ENCODE peak calls at places on chromosomes 5 and 9, in five cellular contexts. Y, R, V, G and Q are unnamed samples.

GRCh38 chr5:64971538-64971937 is 202.8 kb downstream of the CWC27 start:
- DNase-seq in Y (no peak), R (no peak), V (peak), G (peak), Q (no peak)

GRCh38 chr5:74285876-74286275 is 354.7 kb downstream of the ENC1 start:
- DNase-seq in Y (no peak), R (no peak), V (no peak), G (no peak), Q (no peak)

GRCh38 chr9:115164511-115164974 is 46.6 kb upstream of the TNC start:
- DNase-seq in Y (no peak), R (peak), V (no peak), G (peak), Q (peak)

GRCh38 chr5:169805527-169805934 is 168.5 kb downstream of the DOCK2 start:
- DNase-seq in Y (no peak), R (no peak), V (no peak), G (peak), Q (no peak)

GRCh38 chr5:160260881-160261815 is 31.8 kb downstream of the FABP6 start:
- DNase-seq in Y (peak), R (peak), V (no peak), G (peak), Q (no peak)

GRCh38 chr5:6448622-6449464 is at the start of gene UBE2QL1:
- DNase-seq in Y (peak), R (no peak), V (no peak), G (no peak), Q (no peak)

GRCh38 chr5:127406326-127407121 is 110.9 kb upstream of the PRRC1 start:
- DNase-seq in Y (no peak), R (no peak), V (no peak), G (no peak), Q (no peak)

GRCh38 chr9:81656004-81656403 is 33.3 kb downstream of the TLE1 start:
- DNase-seq in Y (peak), R (no peak), V (no peak), G (no peak), Q (peak)

GRCh38 chr9:137458194-137459146 is 664 bp downstream of the NSMF start:
- DNase-seq in Y (peak), R (peak), V (no peak), G (no peak), Q (peak)

GRCh38 chr5:9467199-9468069 is 78.4 kb downstream of the SEMA5A start:
- DNase-seq in Y (no peak), R (peak), V (no peak), G (no peak), Q (no peak)

GRCh38 chr5:80139573-80139972 is 104.4 kb downstream of the THBS4 start:
- DNase-seq in Y (no peak), R (no peak), V (no peak), G (no peak), Q (no peak)

GRCh38 chr9:109483771-109484442 is 14.2 kb downstream of the PTPN3 start:
- DNase-seq in Y (no peak), R (no peak), V (no peak), G (no peak), Q (no peak)

GRCh38 chr5:151092750-151093149 is 11.9 kb upstream of the TNIP1 start:
- DNase-seq in Y (no peak), R (no peak), V (no peak), G (peak), Q (no peak)

GRCh38 chr9:133428579-133429215 is 6.5 kb downstream of the ADAMTS13 start:
- DNase-seq in Y (peak), R (no peak), V (no peak), G (no peak), Q (peak)

GRCh38 chr5:7881816-7882215 is 12.9 kb downstream of the MTRR start:
- DNase-seq in Y (no peak), R (no peak), V (no peak), G (no peak), Q (no peak)

GRCh38 chr5:177035982-177036381 is 13.5 kb downstream of the ZNF346 start:
- DNase-seq in Y (no peak), R (no peak), V (no peak), G (no peak), Q (no peak)

GRCh38 chr9:16290169-16290568 is 580.3 kb downstream of the BNC2 start:
- DNase-seq in Y (no peak), R (no peak), V (no peak), G (no peak), Q (no peak)

GRCh38 chr9:127122176-127123151 is at the start of gene ANGPTL2:
- DNase-seq in Y (peak), R (peak), V (peak), G (peak), Q (peak)

GRCh38 chr9:127898433-127899199 is 787 bp downstream of the ST6GALNAC6 start:
- DNase-seq in Y (peak), R (peak), V (peak), G (peak), Q (peak)

GRCh38 chr5:34490501-34491250 is 165.5 kb upstream of the RAI14 start:
- DNase-seq in Y (no peak), R (no peak), V (no peak), G (no peak), Q (no peak)

GRCh38 chr9:132114102-132114707 is 34.5 kb upstream of the MED27 start:
- DNase-seq in Y (peak), R (peak), V (peak), G (peak), Q (peak)

GRCh38 chr5:100517301-100517974 is 17.7 kb upstream of the FAM174A start:
- DNase-seq in Y (peak), R (no peak), V (no peak), G (no peak), Q (no peak)

GRCh38 chr9:2676466-2676865 is 40.8 kb upstream of the KCNV2 start:
- DNase-seq in Y (no peak), R (no peak), V (no peak), G (no peak), Q (peak)

GRCh38 chr5:177545487-177546261 is 8.7 kb downstream of the FAM193B start:
- DNase-seq in Y (peak), R (no peak), V (peak), G (peak), Q (peak)

GRCh38 chr5:103178167-103178566 is 58.1 kb downstream of the PPIP5K2 start:
- DNase-seq in Y (no peak), R (no peak), V (no peak), G (no peak), Q (no peak)

GRCh38 chr9:135747311-135747710 is 45.3 kb downstream of the KCNT1 start:
- DNase-seq in Y (no peak), R (no peak), V (no peak), G (no peak), Q (no peak)

GRCh38 chr5:59332236-59332973 is 561.1 kb downstream of the PDE4D start:
- DNase-seq in Y (no peak), R (no peak), V (no peak), G (no peak), Q (no peak)

GRCh38 chr5:158162479-158162878 is 303.5 kb upstream of the CLINT1 start:
- DNase-seq in Y (peak), R (no peak), V (no peak), G (no peak), Q (no peak)

GRCh38 chr5:116360008-116360853 is 214.4 kb downstream of the SEMA6A start:
- DNase-seq in Y (peak), R (no peak), V (no peak), G (no peak), Q (no peak)

GRCh38 chr9:7273575-7273974 is 515.8 kb downstream of the KDM4C start:
- DNase-seq in Y (no peak), R (no peak), V (no peak), G (peak), Q (peak)

GRCh38 chr9:137493163-137494103 is 34.3 kb upstream of the NSMF start:
- DNase-seq in Y (no peak), R (peak), V (no peak), G (no peak), Q (no peak)

GRCh38 chr9:137959641-137960411 is 82.2 kb downstream of the CACNA1B start:
- DNase-seq in Y (no peak), R (no peak), V (no peak), G (no peak), Q (no peak)

GRCh38 chr9:124768778-124769350 is 2.2 kb downstream of the NR6A1 start:
- DNase-seq in Y (no peak), R (no peak), V (no peak), G (no peak), Q (no peak)

GRCh38 chr5:79612667-79613190 is 488 bp downstream of the TENT2 start:
- DNase-seq in Y (no peak), R (no peak), V (no peak), G (no peak), Q (no peak)

GRCh38 chr5:3004361-3005080 is 253.0 kb upstream of the IRX2 start:
- DNase-seq in Y (no peak), R (no peak), V (no peak), G (no peak), Q (no peak)

GRCh38 chr9:112120471-112120925 is 54.6 kb downstream of the SUSD1 start:
- DNase-seq in Y (no peak), R (no peak), V (no peak), G (no peak), Q (peak)

GRCh38 chr5:66230551-66230950 is 86.5 kb downstream of the SREK1 start:
- DNase-seq in Y (no peak), R (no peak), V (no peak), G (no peak), Q (no peak)

DNA sequence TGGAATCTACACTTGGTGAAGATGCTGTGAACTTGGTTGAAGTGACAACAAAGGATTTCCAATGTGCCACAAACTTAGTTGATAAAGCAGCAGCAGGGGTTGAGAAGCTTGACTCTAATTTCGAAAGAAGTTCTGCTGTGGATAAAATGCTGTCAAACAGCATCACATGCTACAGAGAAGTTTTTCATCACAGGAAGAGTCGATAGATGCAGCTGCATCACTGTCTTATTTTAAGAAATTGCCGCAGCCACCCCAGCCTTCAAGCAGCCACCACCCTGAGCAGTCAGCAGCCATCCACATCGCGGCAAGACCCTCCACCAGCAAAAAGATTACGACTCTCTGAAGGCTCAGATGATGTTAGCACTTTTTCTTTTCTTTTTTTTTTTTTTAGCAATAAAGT is 78.6 kb downstream of the TRIO start:
- DNase-seq in Y (no peak), R (no peak), V (no peak), G (no peak), Q (no peak)
- H3K4me3 ChIP-seq in Y (no peak), R (no peak), V (no peak), G (no peak), Q (no peak)

DNA sequence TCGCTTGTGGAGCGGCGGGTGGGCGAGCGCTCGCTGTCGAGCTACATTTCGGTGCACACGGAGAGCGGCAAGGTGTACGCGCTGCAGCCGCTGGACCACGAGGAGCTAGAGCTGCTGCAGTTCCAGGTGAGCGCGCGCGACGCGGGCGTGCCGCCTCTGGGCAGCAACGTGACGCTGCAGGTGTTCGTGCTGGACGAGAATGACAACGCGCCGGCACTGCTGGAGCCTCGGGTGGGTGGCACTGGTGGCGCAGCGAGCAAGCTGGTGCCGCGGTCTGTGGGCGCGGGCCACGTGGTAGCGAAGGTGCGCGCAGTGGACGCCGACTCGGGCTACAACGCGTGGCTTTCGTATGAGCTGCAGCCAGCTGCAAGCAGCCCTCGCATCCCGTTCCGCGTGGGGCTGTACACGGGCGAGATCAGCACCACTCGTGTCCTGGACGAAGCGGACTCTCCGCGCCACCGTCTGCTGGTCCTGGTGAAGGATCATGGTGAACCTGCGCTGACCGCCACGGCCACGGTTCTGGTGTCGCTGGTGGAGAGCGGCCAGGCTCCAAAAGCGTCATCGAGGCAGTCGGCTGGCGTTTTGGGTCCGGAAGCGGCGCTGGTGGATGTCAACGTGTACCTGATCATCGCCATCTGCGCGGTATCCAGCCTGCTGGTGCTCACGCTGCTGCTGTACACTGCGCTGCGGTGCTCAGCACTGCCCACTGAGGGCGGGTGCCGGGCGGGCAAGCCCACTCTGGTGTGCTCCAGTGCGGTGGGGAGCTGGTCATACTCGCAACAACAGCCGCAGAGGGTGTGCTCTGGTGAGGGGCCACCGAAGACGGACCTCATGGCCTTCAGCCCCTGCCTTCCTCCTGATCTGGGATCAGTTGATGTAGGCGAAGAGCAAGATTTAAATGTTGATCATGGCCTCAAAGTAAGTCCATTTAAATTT is 2.1 kb downstream of the PCDHA8 start:
- DNase-seq in Y (no peak), R (no peak), V (no peak), G (no peak), Q (no peak)
- H3K4me3 ChIP-seq in Y (no peak), R (no peak), V (no peak), G (no peak), Q (no peak)

GRCh38 chr5:143120460-143121134 is 282.9 kb downstream of the NR3C1 start:
- DNase-seq in Y (no peak), R (no peak), V (no peak), G (no peak), Q (no peak)
- H3K4me3 ChIP-seq in Y (no peak), R (no peak), V (no peak), G (no peak), Q (no peak)

GRCh38 chr9:104769655-104770054 is 5.7 kb downstream of the NIPSNAP3B start:
- DNase-seq in Y (no peak), R (no peak), V (no peak), G (no peak), Q (no peak)

GRCh38 chr9:104767507-104767906 is 3.6 kb downstream of the NIPSNAP3B start:
- DNase-seq in Y (no peak), R (no peak), V (no peak), G (no peak), Q (no peak)

GRCh38 chr9:104766025-104766424 is 2.1 kb downstream of the NIPSNAP3B start:
- DNase-seq in Y (no peak), R (no peak), V (no peak), G (no peak), Q (no peak)

DNA sequence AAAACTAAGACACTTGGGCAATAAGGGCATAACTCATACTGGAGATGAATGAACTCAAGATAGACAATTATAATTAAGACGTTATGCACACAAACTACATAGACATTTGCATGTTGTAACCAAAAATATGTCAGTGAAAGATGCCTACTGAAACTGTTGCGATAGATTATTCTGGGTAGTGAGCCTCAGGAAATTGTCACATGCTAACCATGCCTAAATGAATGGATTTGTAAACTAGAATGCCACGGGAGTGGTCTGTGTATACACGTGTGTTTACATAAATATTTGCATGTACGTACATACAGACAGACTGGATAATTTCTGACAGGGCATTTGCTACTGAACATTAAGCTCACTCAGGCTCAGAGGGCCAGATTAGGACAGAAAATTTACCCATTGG is 1.2 kb downstream of the NIPSNAP3B start:
- DNase-seq in Y (no peak), R (no peak), V (no peak), G (no peak), Q (no peak)
- H3K4me3 ChIP-seq in Y (no peak), R (peak), V (no peak), G (no peak), Q (no peak)

GRCh38 chr5:87411586-87412416 is 929 bp downstream of the CCNH start:
- DNase-seq in Y (peak), R (no peak), V (peak), G (peak), Q (peak)
- H3K4me3 ChIP-seq in Y (peak), R (peak), V (peak), G (peak), Q (peak)

DNA sequence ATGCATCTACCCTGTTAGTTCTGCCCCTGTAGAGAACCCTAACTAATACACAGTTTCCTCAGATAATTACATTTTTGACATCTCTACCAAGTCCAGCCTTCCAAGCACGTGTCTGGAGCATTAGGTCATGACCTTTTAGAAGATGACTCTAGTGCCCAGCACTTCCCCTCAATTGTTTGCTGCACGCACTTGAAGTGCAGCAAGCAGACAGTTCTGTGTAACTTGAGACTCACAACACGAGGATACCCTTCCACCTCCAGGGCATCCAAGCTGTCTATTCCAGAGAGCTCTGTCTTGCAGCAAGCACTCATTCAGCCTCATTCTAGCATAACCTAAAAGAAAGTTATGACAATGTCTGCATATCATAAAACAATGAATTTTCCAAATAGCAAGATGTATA is 1410.5 kb upstream of the CDH18 start:
- DNase-seq in Y (no peak), R (no peak), V (no peak), G (no peak), Q (no peak)
- H3K4me3 ChIP-seq in Y (no peak), R (no peak), V (no peak), G (no peak), Q (no peak)

GRCh38 chr9:111036068-111036789 is 2.0 kb downstream of the LPAR1 start:
- DNase-seq in Y (peak), R (peak), V (peak), G (peak), Q (peak)
- H3K4me3 ChIP-seq in Y (peak), R (peak), V (peak), G (peak), Q (no peak)

GRCh38 chr9:14353222-14354056 is 39.5 kb upstream of the NFIB start:
- DNase-seq in Y (peak), R (peak), V (peak), G (peak), Q (peak)

GRCh38 chr9:14351206-14351605 is 37.3 kb upstream of the NFIB start:
- DNase-seq in Y (no peak), R (no peak), V (no peak), G (no peak), Q (no peak)

GRCh38 chr9:14350766-14351165 is 36.8 kb upstream of the NFIB start:
- DNase-seq in Y (no peak), R (no peak), V (no peak), G (no peak), Q (no peak)

GRCh38 chr9:14349818-14350333 is 35.9 kb upstream of the NFIB start:
- DNase-seq in Y (no peak), R (no peak), V (no peak), G (no peak), Q (no peak)

GRCh38 chr9:14352549-14352948 is 38.6 kb upstream of the NFIB start:
- DNase-seq in Y (no peak), R (no peak), V (no peak), G (no peak), Q (no peak)
- H3K4me3 ChIP-seq in Y (no peak), R (no peak), V (no peak), G (no peak), Q (no peak)

GRCh38 chr9:129666575-129666974 is 1.1 kb downstream of the PRRX2 start:
- DNase-seq in Y (no peak), R (no peak), V (no peak), G (no peak), Q (no peak)
- H3K4me3 ChIP-seq in Y (no peak), R (no peak), V (peak), G (peak), Q (no peak)

GRCh38 chr9:96020822-96021615 is 145.5 kb downstream of the ERCC6L2 start:
- DNase-seq in Y (peak), R (peak), V (peak), G (no peak), Q (peak)
- H3K4me3 ChIP-seq in Y (peak), R (peak), V (peak), G (peak), Q (peak)